ENCODE peak calls at places on chromosomes 3 and 15, in ten cellular contexts. R is upper lobe of left lung, K is GM23338, M is Panc1, O is H1, P is endothelial cell of umbilical vein, S is stomach, V is transverse colon, D is breast epithelium, W is K562. G is an unnamed sample. For H3K27me3 and H3K4me1, the result is how much of the 10 kb centered on the place peaks cover.

GRCh38 chr15:79169531-79170123 is 79.0 kb upstream of the RASGRF1 start:
- DNase-seq in R (no peak), K (no peak), M (no peak), O (no peak), P (no peak), S (no peak), V (no peak), D (no peak), W (no peak), G (no peak)

GRCh38 chr3:64431717-64432116 is 206.5 kb upstream of the PRICKLE2 start:
- DNase-seq in R (no peak), K (no peak), M (no peak), O (no peak), P (no peak), S (no peak), V (no peak), D (no peak), W (no peak), G (no peak)

GRCh38 chr15:73784299-73784698 is 31.1 kb upstream of the INSYN1 start:
- DNase-seq in R (no peak), K (no peak), M (no peak), O (no peak), P (no peak), S (no peak), V (no peak), D (no peak), W (no peak), G (no peak)

GRCh38 chr3:23920151-23920655 is 3.3 kb downstream of the RPL15 start:
- DNase-seq in R (no peak), K (no peak), M (no peak), O (no peak), P (no peak), S (no peak), V (no peak), D (no peak), W (no peak), G (no peak)

GRCh38 chr3:182487048-182487447 is 306.3 kb upstream of the ATP11B start:
- DNase-seq in R (no peak), K (no peak), M (no peak), O (no peak), P (no peak), S (no peak), V (no peak), D (no peak), W (no peak), G (no peak)

GRCh38 chr15:72339777-72340177 is 19.8 kb upstream of the CELF6 start:
- DNase-seq in R (no peak), K (no peak), M (no peak), O (no peak), P (peak), S (no peak), V (no peak), D (no peak), W (peak), G (no peak)

GRCh38 chr3:115245437-115245836 is 98.3 kb upstream of the ZBTB20 start:
- DNase-seq in R (no peak), K (no peak), M (no peak), O (no peak), P (peak), S (no peak), V (no peak), D (no peak), W (peak), G (no peak)

GRCh38 chr3:143363276-143363675 is 243.7 kb downstream of the CHST2 start:
- DNase-seq in R (no peak), K (no peak), M (no peak), O (no peak), P (no peak), S (no peak), V (no peak), D (no peak), W (no peak), G (no peak)

GRCh38 chr3:99394831-99395733 is 243.3 kb upstream of the COL8A1 start:
- DNase-seq in R (no peak), K (no peak), M (no peak), O (no peak), P (no peak), S (no peak), V (no peak), D (no peak), W (no peak), G (no peak)

GRCh38 chr3:140270329-140270728 is 335.3 kb downstream of the CLSTN2 start:
- DNase-seq in R (no peak), K (no peak), M (no peak), O (no peak), P (no peak), S (no peak), V (no peak), D (no peak), W (no peak), G (no peak)

GRCh38 chr15:80437492-80437891 is 33.3 kb downstream of the ARNT2 start:
- DNase-seq in R (no peak), K (no peak), M (no peak), O (no peak), P (no peak), S (no peak), V (no peak), D (no peak), W (no peak), G (no peak)

GRCh38 chr15:98647026-98647773 is 1.1 kb upstream of the IGF1R start:
- DNase-seq in R (peak), K (peak), M (peak), O (peak), P (peak), S (peak), V (peak), D (no peak), W (peak), G (peak)

GRCh38 chr15:98648654-98649537 is 557 bp downstream of the IGF1R start:
- DNase-seq in R (peak), K (peak), M (no peak), O (no peak), P (peak), S (peak), V (peak), D (no peak), W (peak), G (peak)

GRCh38 chr15:98646546-98647025 is 1.8 kb upstream of the IGF1R start:
- DNase-seq in R (no peak), K (no peak), M (no peak), O (no peak), P (no peak), S (no peak), V (no peak), D (no peak), W (no peak), G (no peak)

GRCh38 chr15:98647774-98648653 is at the start of gene IGF1R:
- DNase-seq in R (peak), K (peak), M (no peak), O (peak), P (peak), S (peak), V (peak), D (peak), W (peak), G (peak)

GRCh38 chr15:98643104-98643503 is 5.2 kb upstream of the IGF1R start:
- DNase-seq in R (no peak), K (no peak), M (no peak), O (no peak), P (no peak), S (no peak), V (no peak), D (no peak), W (no peak), G (no peak)
- H3K27me3 ChIP-seq in R (under half), K (under half), M (under half), O (under half), P (under half), S (under half), V (under half), D (under half), W (under half), G (under half)

GRCh38 chr3:113064183-113064582 is 73.4 kb downstream of the GTPBP8 start:
- DNase-seq in R (no peak), K (no peak), M (no peak), O (no peak), P (no peak), S (no peak), V (no peak), D (no peak), W (no peak), G (peak)
- TF ChIP-seq POLR2AphosphoS5 in R (no peak), K (no peak), M (no peak), O (no peak), P (no peak), S (no peak), V (peak), D (no peak), W (no peak), G (peak)

GRCh38 chr3:172100482-172100881 is 61.1 kb downstream of the FNDC3B start:
- DNase-seq in R (no peak), K (no peak), M (no peak), O (no peak), P (no peak), S (no peak), V (no peak), D (no peak), W (no peak), G (no peak)
- H3K4me1 ChIP-seq in R (half or more), K (half or more), M (half or more), O (under half), P (under half), S (half or more), V (half or more), D (under half), W (under half), G (under half)

GRCh38 chr3:18442743-18443669 is 17.9 kb upstream of the SATB1 start:
- DNase-seq in R (no peak), K (peak), M (no peak), O (no peak), P (no peak), S (no peak), V (no peak), D (no peak), W (no peak), G (no peak)
- H3K27me3 ChIP-seq in R (under half), K (under half), M (under half), O (under half), P (under half), S (under half), V (under half), D (under half), W (under half), G (under half)

GRCh38 chr3:185807455-185808068 is 17.3 kb downstream of the IGF2BP2 start:
- DNase-seq in R (no peak), K (peak), M (no peak), O (no peak), P (peak), S (no peak), V (no peak), D (no peak), W (no peak), G (no peak)
- TF ChIP-seq POLR2AphosphoS5 in R (no peak), K (no peak), M (no peak), O (no peak), P (peak), S (no peak), V (no peak), D (no peak), W (no peak), G (no peak)

GRCh38 chr3:107365051-107365450 is 12.2 kb upstream of the CCDC54 start:
- DNase-seq in R (no peak), K (no peak), M (no peak), O (no peak), P (no peak), S (no peak), V (no peak), D (no peak), W (no peak), G (no peak)
- H3K4me1 ChIP-seq in R (under half), K (under half), M (under half), O (under half), P (under half), S (under half), V (under half), D (under half), W (under half), G (under half)

DNA sequence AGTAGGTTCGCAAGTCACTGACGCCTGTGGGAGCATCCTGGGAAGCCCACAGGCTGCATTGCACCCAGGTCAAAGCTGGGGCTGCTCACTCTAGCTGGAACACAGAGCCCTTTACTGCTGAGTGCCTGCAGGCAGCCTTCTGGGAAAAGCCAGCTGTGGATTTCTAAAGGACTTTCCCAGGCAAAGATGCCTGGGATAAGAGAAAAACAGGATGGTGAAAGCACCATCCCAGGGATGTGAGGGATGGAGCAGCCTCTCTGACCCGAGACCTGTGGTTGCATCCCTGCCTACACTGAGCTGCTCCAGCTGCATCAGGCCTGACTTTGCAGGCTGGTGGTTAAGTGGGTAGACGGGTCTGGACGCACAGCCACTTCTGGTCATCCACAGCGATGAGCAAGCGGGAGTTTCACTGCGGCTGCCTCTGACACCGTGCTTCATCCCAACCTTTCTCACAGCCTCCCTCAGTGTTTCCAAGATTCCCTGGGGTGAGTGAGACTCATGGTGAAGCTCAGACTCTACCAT is 52.5 kb upstream of the AMOTL2 start:
- DNase-seq in R (no peak), K (no peak), M (no peak), O (no peak), P (no peak), S (no peak), V (no peak), D (no peak), W (no peak), G (no peak)
- H3K27me3 ChIP-seq in R (under half), K (under half), M (under half), O (under half), P (under half), S (under half), V (under half), D (under half), W (under half), G (under half)

GRCh38 chr15:51869074-51869425 is 39.6 kb downstream of the TMOD3 start:
- DNase-seq in R (no peak), K (no peak), M (no peak), O (no peak), P (peak), S (no peak), V (peak), D (no peak), W (no peak), G (no peak)
- TF ChIP-seq POLR2AphosphoS5 in R (no peak), K (no peak), M (no peak), O (no peak), P (no peak), S (no peak), V (no peak), D (no peak), W (no peak), G (no peak)

GRCh38 chr3:128859573-128860154 is 19.8 kb upstream of the ACAD9 start:
- DNase-seq in R (no peak), K (no peak), M (no peak), O (peak), P (no peak), S (no peak), V (no peak), D (no peak), W (peak), G (no peak)
- H3K4me1 ChIP-seq in R (under half), K (under half), M (under half), O (under half), P (under half), S (under half), V (under half), D (under half), W (under half), G (under half)

GRCh38 chr15:51090753-51091152 is 4.0 kb downstream of the TNFAIP8L3 start:
- DNase-seq in R (no peak), K (no peak), M (no peak), O (no peak), P (no peak), S (no peak), V (no peak), D (no peak), W (no peak), G (no peak)
- H3K27me3 ChIP-seq in R (under half), K (half or more), M (under half), O (under half), P (under half), S (under half), V (under half), D (under half), W (under half), G (under half)

G was measured in prostate gland.